ENCODE peak calls at places on chromosome 22, in five cellular contexts. B is CD8-positive, alpha-beta memory T cell; I is uterus; Z is stomach; F is cardiac muscle cell. N is an unnamed sample.

GRCh38 chr22:31088233-31088986 is 7.3 kb downstream of the SMTN start:
- DNase-seq in I (no peak), B (no peak), Z (no peak), F (no peak), N (peak; percentile 43)

GRCh38 chr22:22759889-22760546 is 115.6 kb downstream of the GGTLC2 start:
- DNase-seq in F (no peak), B (no peak), I (no peak), Z (no peak), N (no peak)

GRCh38 chr22:40462195-40462988 is 92.0 kb downstream of the SGSM3 start:
- DNase-seq in I (no peak), B (peak; percentile 14), F (no peak), Z (no peak), N (no peak)

GRCh38 chr22:17783773-17784480 is 9.7 kb upstream of the BID start:
- DNase-seq in B (no peak), I (no peak), F (no peak), Z (no peak), N (no peak)

GRCh38 chr22:29032014-29032475 is 29.6 kb downstream of the C22orf31 start:
- DNase-seq in I (no peak), Z (no peak), F (peak; percentile 14), B (no peak), N (no peak)

GRCh38 chr22:46090051-46090591 is 60.2 kb upstream of the PPARA start:
- DNase-seq in Z (peak; percentile 85), F (no peak), I (peak; percentile 76), B (no peak), N (peak; percentile 82)

GRCh38 chr22:46023558-46023981 is 46.6 kb upstream of the WNT7B start:
- DNase-seq in B (no peak), Z (no peak), I (peak; percentile 90), F (no peak), N (peak; percentile 54)

GRCh38 chr22:24191381-24191841 is 10.1 kb downstream of the SUSD2 start:
- DNase-seq in Z (no peak), F (no peak), B (no peak), I (no peak), N (no peak)

GRCh38 chr22:20951932-20952380 is 15.1 kb upstream of the AIFM3 start:
- DNase-seq in I (no peak), Z (no peak), B (no peak), F (no peak), N (no peak)

GRCh38 chr22:28949788-28950187 is 66.4 kb downstream of the ZNRF3 start:
- DNase-seq in I (no peak), Z (no peak), B (no peak), F (no peak), N (no peak)

DNA sequence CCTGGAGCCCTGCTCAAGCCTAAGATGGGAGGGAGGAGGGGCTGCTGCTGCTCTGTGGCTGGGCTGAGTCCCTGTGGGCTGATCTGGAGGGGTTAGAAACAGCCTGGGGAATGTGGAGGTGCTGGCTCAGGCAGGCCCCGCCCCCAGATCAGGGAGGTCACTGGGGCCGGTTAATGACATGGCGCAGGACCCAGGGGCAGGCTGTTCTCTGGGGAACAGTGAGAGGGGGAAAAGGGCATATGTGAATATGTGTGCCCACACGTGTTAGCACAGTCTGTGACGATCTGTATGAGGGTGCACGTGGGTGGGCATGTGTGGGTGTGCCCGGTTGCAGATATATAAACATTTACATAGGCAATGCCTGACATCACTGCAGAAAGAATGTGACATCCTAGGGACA is 143.5 kb downstream of the MIAT start:
- DNase-seq in F (peak; percentile 47), I (no peak), B (no peak), Z (no peak), N (no peak)
- H3K27ac ChIP-seq in F (no peak overlapping the region), I (no peak overlapping the region), B (no peak overlapping the region), Z (no peak overlapping the region), N (no peak overlapping the region)

GRCh38 chr22:25933158-25933788 is 191.3 kb downstream of the MYO18B start:
- DNase-seq in I (no peak), Z (no peak), F (no peak), B (no peak), N (no peak)

GRCh38 chr22:25940479-25940878 is 198.5 kb downstream of the MYO18B start:
- DNase-seq in I (no peak), B (no peak), Z (no peak), F (no peak), N (no peak)

GRCh38 chr22:25939384-25939783 is 197.4 kb downstream of the MYO18B start:
- DNase-seq in F (no peak), I (no peak), B (no peak), Z (no peak), N (no peak)

GRCh38 chr22:25930710-25931353 is 188.8 kb downstream of the MYO18B start:
- DNase-seq in I (no peak), Z (no peak), B (no peak), F (no peak), N (no peak)

DNA sequence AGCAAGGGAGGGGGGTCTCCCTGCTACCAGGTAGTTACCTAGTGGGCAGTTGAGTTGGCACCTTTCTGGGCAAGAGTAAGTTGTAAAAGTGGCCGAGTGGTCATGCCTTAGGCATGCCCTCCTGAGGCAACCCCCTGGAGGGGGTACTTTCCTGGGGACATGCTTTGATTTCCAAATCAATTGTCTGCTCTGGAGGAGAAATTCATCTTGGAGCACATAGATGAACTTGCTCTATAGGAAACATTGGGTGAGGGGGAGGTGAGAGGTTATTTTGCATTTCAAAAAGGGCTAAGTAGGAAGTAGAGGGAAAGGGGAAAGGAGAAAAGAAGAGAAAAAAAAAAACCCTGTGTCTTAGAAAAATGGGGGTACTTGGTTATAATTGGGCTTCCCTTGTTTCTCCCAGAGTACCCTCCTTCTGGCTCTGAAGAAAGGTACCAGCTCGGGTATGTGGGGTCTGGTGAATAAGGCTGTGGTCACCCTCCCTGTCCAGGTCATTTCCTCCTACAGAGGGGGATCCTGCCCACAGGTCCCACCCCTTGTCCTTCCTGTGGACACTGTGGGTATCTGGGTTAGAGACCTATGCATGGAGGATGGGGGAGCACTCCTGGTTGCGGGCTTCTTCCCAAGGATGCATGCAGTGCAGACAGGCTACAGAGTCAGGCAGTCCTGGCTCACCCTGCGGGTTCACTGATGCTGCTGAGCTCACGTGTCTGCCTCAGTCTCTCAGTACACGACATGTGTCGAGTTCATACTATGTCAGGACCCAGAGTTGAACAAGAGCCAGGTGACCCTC is 193.5 kb downstream of the MYO18B start:
- DNase-seq in F (no peak), B (no peak), Z (no peak), I (no peak), N (no peak)
- H3K4me3 ChIP-seq in F (no peak overlapping the region), B (no peak overlapping the region), Z (no peak overlapping the region), I (no peak overlapping the region), N (no peak overlapping the region)

GRCh38 chr22:48589901-48590300 is 1237.8 kb downstream of the BRD1 start:
- DNase-seq in Z (no peak), F (no peak), I (no peak), B (no peak), N (no peak)
- H3K4me1 ChIP-seq in Z (peaks cover 6% of the 10 kb centered on the region), F (no peaks in the 10 kb centered on the region), I (no peaks in the 10 kb centered on the region), B (no peaks in the 10 kb centered on the region), N (no peaks in the 10 kb centered on the region)

GRCh38 chr22:44473580-44473979 is 24.5 kb downstream of the RTL6 start:
- DNase-seq in B (no peak), I (no peak), Z (peak; percentile 5), F (no peak), N (no peak)
- H3K27ac ChIP-seq in B (no peak overlapping the region), I (no peak overlapping the region), Z (no peak overlapping the region), F (no peak overlapping the region), N (no peak overlapping the region)

DNA sequence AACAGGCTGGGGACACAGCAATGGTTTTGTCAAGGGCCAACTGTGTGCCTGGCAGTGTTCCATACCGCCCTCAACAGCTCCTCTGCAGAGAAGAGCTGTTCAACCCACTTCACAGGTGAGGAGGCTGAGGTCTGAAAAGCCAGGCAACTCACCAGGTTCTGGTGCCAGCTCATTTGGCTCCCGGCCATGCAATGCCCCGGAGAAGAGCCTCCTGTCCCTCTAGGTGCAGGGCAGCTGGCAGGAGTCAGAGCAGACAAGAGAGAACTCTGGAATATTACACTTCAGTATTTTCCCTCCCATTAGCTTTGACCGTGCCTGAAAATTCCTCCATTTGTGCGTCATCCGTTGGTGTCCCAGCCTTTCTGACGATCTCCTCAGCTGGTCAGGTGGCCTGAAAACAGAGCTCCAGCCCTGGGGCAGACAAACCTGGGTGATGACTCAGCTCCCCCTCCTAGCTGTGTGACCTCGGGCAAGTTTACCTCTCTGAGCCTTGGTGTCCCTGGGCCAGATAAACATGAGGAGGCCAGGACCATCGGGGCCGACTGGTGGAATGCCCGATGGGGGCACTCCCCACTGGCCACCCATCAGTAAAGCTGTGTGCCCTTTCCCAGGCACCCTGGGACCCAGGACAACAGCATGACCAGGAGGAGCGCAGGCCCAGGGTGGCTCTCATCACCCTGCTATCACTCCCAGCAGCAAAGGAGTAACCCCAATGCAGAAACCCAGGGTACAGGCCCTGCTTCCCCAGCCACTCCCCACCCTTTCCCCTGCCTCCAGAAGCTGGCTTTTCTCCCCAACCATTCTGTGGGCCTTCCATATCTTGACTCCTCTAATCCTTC is 9.6 kb upstream of the C1QTNF6 start:
- DNase-seq in B (no peak), F (no peak), I (peak; percentile 86), Z (peak; percentile 51), N (peak; percentile 57)
- H3K4me3 ChIP-seq in B (peak overlapping the region; percentile 82), F (no peak overlapping the region), I (peak overlapping the region; percentile 69), Z (no peak overlapping the region), N (no peak overlapping the region)

DNA sequence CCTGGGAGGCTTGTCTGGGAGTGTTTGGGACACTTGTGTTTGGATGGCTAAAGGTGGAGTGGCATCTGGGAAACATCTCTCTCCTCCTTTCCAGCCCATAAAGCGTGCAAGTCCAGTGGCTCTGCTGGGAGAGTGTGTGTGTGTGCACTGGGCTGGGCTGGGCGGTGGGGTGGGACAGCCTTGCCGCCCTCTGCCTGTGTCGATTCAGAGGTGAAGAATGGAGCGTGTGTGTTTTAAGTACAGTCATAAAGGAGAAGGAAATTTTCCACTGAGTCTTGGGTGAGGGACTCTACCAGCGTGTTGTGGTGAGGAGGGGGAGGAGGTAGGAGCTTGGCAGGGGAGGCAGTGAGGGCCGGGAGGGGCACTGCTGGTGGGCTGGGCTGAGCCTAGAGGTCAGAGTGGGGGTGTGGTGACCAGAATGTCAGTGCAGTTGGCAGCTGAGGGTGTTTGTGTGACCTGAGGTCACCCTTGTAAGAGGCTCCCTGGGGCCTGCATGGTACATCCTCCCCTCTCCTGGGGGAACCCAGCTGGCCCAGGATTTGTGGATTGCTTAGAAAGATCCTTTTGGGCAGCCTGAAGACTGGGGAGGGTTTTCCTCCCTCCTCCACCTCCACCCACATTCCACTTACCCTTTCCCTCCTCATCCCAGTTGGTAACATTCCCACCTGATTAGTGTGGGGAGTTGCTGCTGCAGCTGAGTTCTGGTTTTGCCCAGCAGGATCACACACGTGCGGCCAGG is 1.7 kb downstream of the TIMP3 start:
- DNase-seq in B (no peak), F (no peak), I (peak; percentile 60), Z (no peak), N (peak; percentile 82)
- H3K4me1 ChIP-seq in B (no peaks in the 10 kb centered on the region), F (peaks cover 27% of the 10 kb centered on the region), I (peaks cover 6% of the 10 kb centered on the region), Z (peaks cover 44% of the 10 kb centered on the region), N (peaks cover 8% of the 10 kb centered on the region)